ENCODE peak calls at places on chromosomes 13 and 19, in six cellular contexts. Z is CD8-positive, alpha-beta T cell; M is tibial artery; V is CD4-positive, alpha-beta memory T cell; T is endodermal cell; P is CD8-positive, alpha-beta memory T cell. O is an unnamed sample.

GRCh38 chr13:35840991-35841604 is 290.1 kb downstream of the DCLK1 start:
- DNase-seq in Z (no peak), M (no peak), V (no peak), T (no peak), P (no peak), O (no peak)

GRCh38 chr13:40666905-40667621 is 622 bp upstream of the FOXO1 start:
- DNase-seq in P (no peak), V (no peak), T (peak; percentile 86), M (peak; percentile 65), Z (peak; percentile 11), O (no peak)

GRCh38 chr13:41402695-41403511 is 54.4 kb upstream of the RGCC start:
- DNase-seq in V (no peak), Z (no peak), T (peak; percentile 78), M (no peak), P (no peak), O (peak; percentile 18)

GRCh38 chr13:76816394-76816793 is 69.8 kb downstream of the KCTD12 start:
- DNase-seq in P (no peak), Z (no peak), V (no peak), M (no peak), T (no peak), O (no peak)

GRCh38 chr13:84834201-84834600 is 951.9 kb upstream of the SLITRK1 start:
- DNase-seq in V (no peak), T (no peak), M (no peak), P (no peak), Z (no peak), O (no peak)

GRCh38 chr19:18100710-18101109 is 3.1 kb downstream of the MAST3 start:
- DNase-seq in Z (no peak), M (no peak), V (no peak), T (peak; percentile 92), P (no peak), O (no peak)

GRCh38 chr13:63345835-63346234 is 1930.2 kb upstream of the PCDH20 start:
- DNase-seq in Z (no peak), T (no peak), V (no peak), P (no peak), M (no peak), O (no peak)

GRCh38 chr19:18392936-18393335 is 4.5 kb downstream of the LRRC25 start:
- DNase-seq in P (no peak), T (no peak), Z (no peak), V (no peak), M (no peak), O (no peak)

GRCh38 chr13:83895994-83896580 is 13.8 kb upstream of the SLITRK1 start:
- DNase-seq in P (no peak), M (no peak), V (no peak), T (no peak), Z (no peak), O (no peak)

GRCh38 chr19:49361438-49362047 is 673 bp downstream of the TEAD2 start:
- DNase-seq in M (peak; percentile 77), V (no peak), P (no peak), Z (no peak), T (peak; percentile 90), O (peak; percentile 67)

GRCh38 chr13:24612726-24613125 is 67.5 kb upstream of the ATP12A start:
- DNase-seq in V (no peak), Z (no peak), P (no peak), T (no peak), M (no peak), O (no peak)

GRCh38 chr13:31773538-31773937 is 34.2 kb downstream of the RXFP2 start:
- DNase-seq in V (no peak), P (no peak), M (no peak), T (no peak), Z (no peak), O (no peak)

GRCh38 chr13:109963384-109963783 is 177.0 kb upstream of the IRS2 start:
- DNase-seq in Z (no peak), T (peak; percentile 17), M (no peak), V (no peak), P (no peak), O (no peak)

GRCh38 chr19:17351815-17352435 is 14.6 kb downstream of the GTPBP3 start:
- DNase-seq in Z (no peak), P (no peak), T (no peak), V (no peak), M (no peak), O (no peak)

GRCh38 chr13:34322416-34323074 is 504.6 kb downstream of the RFC3 start:
- DNase-seq in M (no peak), T (no peak), Z (no peak), P (no peak), V (no peak), O (no peak)

GRCh38 chr13:37349916-37350315 is 244.5 kb upstream of the CSNK1A1L start:
- DNase-seq in T (no peak), M (no peak), Z (no peak), V (no peak), P (no peak), O (no peak)

GRCh38 chr13:113224486-113224885 is 15.1 kb downstream of the CUL4A start:
- DNase-seq in Z (no peak), V (no peak), M (no peak), T (no peak), P (no peak), O (no peak)

GRCh38 chr13:26628706-26629105 is 71.2 kb downstream of the WASF3 start:
- DNase-seq in T (peak; percentile 64), V (no peak), P (no peak), Z (no peak), M (no peak), O (no peak)

GRCh38 chr13:66546534-66547379 is 683.4 kb downstream of the PCDH9 start:
- DNase-seq in V (no peak), P (no peak), T (no peak), Z (no peak), M (no peak), O (no peak)

GRCh38 chr13:90105276-90105675 is 1242.2 kb upstream of the MIR17HG start:
- DNase-seq in V (no peak), Z (no peak), M (no peak), P (no peak), T (no peak), O (no peak)

GRCh38 chr13:113948034-113948742 is 25.7 kb downstream of the C13orf46 start:
- DNase-seq in T (no peak), P (no peak), Z (no peak), M (no peak), V (no peak), O (no peak)

GRCh38 chr13:40345149-40345514 is 321.3 kb downstream of the FOXO1 start:
- DNase-seq in Z (no peak), M (no peak), P (no peak), T (no peak), V (no peak), O (no peak)

DNA sequence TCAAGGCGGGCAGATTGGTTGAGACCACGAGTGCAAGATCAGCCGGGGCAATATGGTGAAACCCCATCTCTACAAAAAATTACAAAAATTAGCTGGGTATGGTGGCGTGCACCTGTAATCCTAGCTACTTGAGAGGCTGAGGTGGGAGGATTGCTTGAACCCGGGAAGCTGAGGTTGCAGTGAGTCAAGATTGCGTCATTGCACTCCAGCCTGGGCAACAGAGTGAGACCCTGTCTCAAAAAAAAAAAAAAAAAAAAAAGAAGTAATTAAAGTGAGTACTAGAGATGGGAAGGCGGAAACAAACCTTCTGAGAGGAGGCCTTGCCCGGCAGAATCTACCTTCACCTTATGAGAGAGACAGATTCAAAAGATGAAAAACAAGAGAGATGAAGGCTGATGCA is 14.7 kb downstream of the NLRP9 start:
- DNase-seq in Z (no peak), M (no peak), P (no peak), T (no peak), V (no peak), O (no peak)
- H3K9me3 ChIP-seq in Z (no peaks in the 10 kb centered on the region), M (no peaks in the 10 kb centered on the region), P (no peaks in the 10 kb centered on the region), T (peaks cover 50% of the 10 kb centered on the region), V (no peaks in the 10 kb centered on the region), O (no peaks in the 10 kb centered on the region)

DNA sequence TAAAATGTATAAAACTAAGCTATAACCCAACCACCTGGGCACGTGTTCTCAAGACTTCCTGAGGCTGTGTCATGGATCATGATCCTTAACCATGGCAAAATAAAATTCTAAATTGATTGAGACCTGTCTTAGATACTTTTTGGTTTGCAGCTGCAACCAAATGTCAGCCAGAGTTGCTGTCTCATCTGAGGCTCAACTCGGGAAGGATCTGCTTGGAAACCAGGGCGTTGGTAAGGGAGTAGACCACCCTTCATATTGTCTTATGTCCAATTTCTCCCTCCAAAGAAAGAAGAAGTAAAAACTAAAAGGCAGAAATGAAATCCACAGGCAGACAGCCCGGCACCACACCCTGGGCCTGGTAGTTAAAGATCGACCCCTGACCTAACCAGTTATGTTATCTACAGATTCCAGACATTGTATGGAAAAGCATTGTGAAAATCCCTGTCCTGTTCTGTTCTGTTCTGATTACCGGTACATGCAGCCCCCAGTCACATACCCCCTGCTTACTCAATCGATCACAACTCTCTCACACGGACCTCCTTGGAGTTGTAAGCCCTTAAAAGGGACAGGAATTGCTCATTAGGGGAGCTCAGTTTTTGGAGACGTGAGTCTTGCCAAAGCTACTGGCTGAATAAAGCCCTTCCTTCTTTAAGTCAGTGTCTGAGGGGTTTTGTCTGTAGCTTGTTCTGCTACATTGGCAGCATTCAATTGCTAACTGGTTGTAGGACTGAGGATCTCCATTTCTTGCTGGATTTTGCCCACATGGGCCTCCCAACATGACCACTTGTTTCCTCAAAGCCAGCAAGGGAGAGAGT is 22.9 kb upstream of the IGSF23 start:
- DNase-seq in P (no peak), M (no peak), V (no peak), T (no peak), Z (no peak), O (no peak)
- H3K4me1 ChIP-seq in P (no peaks in the 10 kb centered on the region), M (no peaks in the 10 kb centered on the region), V (no peaks in the 10 kb centered on the region), T (no peaks in the 10 kb centered on the region), Z (no peaks in the 10 kb centered on the region), O (peaks cover 19% of the 10 kb centered on the region)

GRCh38 chr19:47021536-47022139 is 2.0 kb downstream of the NPAS1 start:
- DNase-seq in Z (no peak), T (peak; percentile 85), V (no peak), P (no peak), M (no peak), O (no peak)
- H3K4me3 ChIP-seq in Z (peak overlapping the region; percentile 11), T (no peak overlapping the region), V (no peak overlapping the region), P (no peak overlapping the region), M (peak overlapping the region; percentile 43), O (peak overlapping the region; percentile 57)

GRCh38 chr19:11944656-11945055 is 19.7 kb downstream of the ZNF700 start:
- DNase-seq in M (no peak), Z (no peak), V (no peak), P (no peak), T (no peak), O (no peak)

GRCh38 chr19:11942843-11943108 is 17.9 kb downstream of the ZNF700 start:
- DNase-seq in Z (no peak), T (no peak), P (no peak), M (no peak), V (no peak), O (no peak)

DNA sequence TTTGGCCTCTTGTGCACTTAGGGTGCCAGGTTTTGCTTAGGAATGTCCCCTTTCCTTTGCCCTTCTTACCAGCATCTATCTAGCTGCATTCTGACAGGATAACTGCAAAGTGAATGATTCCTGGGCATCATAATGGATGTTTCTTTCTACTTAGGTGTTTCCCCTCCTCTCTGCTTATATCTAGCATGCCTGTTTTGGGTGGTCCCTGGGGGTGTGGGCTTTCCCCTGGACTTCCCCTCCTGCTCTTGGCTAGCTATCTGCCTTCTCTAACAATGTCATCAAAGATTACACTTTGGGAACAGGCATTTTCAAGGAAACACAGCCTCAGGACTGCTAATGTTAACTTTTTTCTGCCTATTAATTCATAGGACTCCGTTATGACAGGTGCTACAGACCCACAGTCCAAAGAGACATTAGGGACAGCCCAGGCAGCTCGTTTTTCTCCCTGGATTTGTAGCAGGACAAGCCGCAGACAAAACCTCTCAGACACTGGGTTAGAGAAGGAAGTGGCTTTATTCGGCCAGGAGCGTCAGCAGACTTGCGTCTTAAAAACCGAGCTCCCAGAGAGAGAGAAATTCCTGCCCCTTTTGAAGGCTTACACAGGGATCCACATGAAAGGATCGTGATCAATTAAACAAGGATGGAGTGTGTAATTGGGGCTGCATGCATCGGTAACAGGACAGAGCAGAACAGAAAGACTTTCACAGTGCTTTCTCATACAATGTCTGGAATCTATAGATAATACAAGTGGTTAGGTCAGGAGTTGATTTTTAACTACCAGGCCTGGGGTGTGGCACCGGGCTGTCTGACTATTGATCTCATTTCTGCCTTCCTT is 17.3 kb downstream of the ZNF700 start:
- DNase-seq in T (no peak), V (no peak), M (no peak), Z (no peak), P (no peak), O (no peak)
- H3K9me3 ChIP-seq in T (peaks cover 72% of the 10 kb centered on the region), V (peaks cover 19% of the 10 kb centered on the region), M (peaks cover 76% of the 10 kb centered on the region), Z (peaks cover 48% of the 10 kb centered on the region), P (peaks cover 60% of the 10 kb centered on the region), O (peaks cover 42% of the 10 kb centered on the region)

O was measured in HAP-1.